ENCODE peak calls at places on chromosomes 2 and 18, in seven cellular contexts. One of them, this sample, is unnamed.
A peak's percentile ranks its signal among the peaks of the same experiment; 100 is the strongest.

GRCh38 chr2:190099890-190100289 is 37.4 kb upstream of the MSTN start:
- DNase-seq in NCI-H446 treated with DMSO at 0.1 percent for 48 hours: no peak
- DNase-seq in fibroblast of the aortic adventitia: peak; percentile 17
- DNase-seq in activated T-cell treated with anti-CD3 and anti-CD28 coated beads for 24 hours: no peak
- DNase-seq in GM19239: no peak
- DNase-seq in GM20000: no peak
- DNase-seq in upper lobe of right lung: no peak
- DNase-seq in this sample: no peak

GRCh38 chr2:159053186-159054031 is 85.0 kb downstream of the TANC1 start:
- DNase-seq in fibroblast of the aortic adventitia: peak; percentile 69
- DNase-seq in upper lobe of right lung: no peak
- DNase-seq in NCI-H446 treated with DMSO at 0.1 percent for 48 hours: no peak
- DNase-seq in GM20000: no peak
- DNase-seq in activated T-cell treated with anti-CD3 and anti-CD28 coated beads for 24 hours: no peak
- DNase-seq in GM19239: no peak
- DNase-seq in this sample: no peak

GRCh38 chr2:117942958-117943672 is 70.8 kb downstream of the CCDC93 start:
- DNase-seq in GM19239: no peak
- DNase-seq in fibroblast of the aortic adventitia: no peak
- DNase-seq in activated T-cell treated with anti-CD3 and anti-CD28 coated beads for 24 hours: no peak
- DNase-seq in upper lobe of right lung: no peak
- DNase-seq in NCI-H446 treated with DMSO at 0.1 percent for 48 hours: no peak
- DNase-seq in GM20000: no peak
- DNase-seq in this sample: no peak

GRCh38 chr2:173851256-173851655 is 113.9 kb downstream of the SP3 start:
- DNase-seq in GM19239: no peak
- DNase-seq in activated T-cell treated with anti-CD3 and anti-CD28 coated beads for 24 hours: no peak
- DNase-seq in fibroblast of the aortic adventitia: peak; percentile 96
- DNase-seq in GM20000: no peak
- DNase-seq in NCI-H446 treated with DMSO at 0.1 percent for 48 hours: peak; percentile 89
- DNase-seq in upper lobe of right lung: no peak
- DNase-seq in this sample: peak; percentile 93

GRCh38 chr2:207216454-207216853 is 50.7 kb upstream of the KLF7 start:
- DNase-seq in GM19239: no peak
- DNase-seq in GM20000: no peak
- DNase-seq in fibroblast of the aortic adventitia: no peak
- DNase-seq in upper lobe of right lung: no peak
- DNase-seq in NCI-H446 treated with DMSO at 0.1 percent for 48 hours: no peak
- DNase-seq in activated T-cell treated with anti-CD3 and anti-CD28 coated beads for 24 hours: no peak
- DNase-seq in this sample: no peak

GRCh38 chr18:3901811-3902210 is 451.8 kb downstream of the TGIF1 start:
- DNase-seq in fibroblast of the aortic adventitia: no peak
- DNase-seq in NCI-H446 treated with DMSO at 0.1 percent for 48 hours: no peak
- DNase-seq in upper lobe of right lung: no peak
- DNase-seq in activated T-cell treated with anti-CD3 and anti-CD28 coated beads for 24 hours: no peak
- DNase-seq in GM20000: no peak
- DNase-seq in GM19239: no peak
- DNase-seq in this sample: no peak

GRCh38 chr18:74373428-74373827 is 57.8 kb downstream of the C18orf63 start:
- DNase-seq in activated T-cell treated with anti-CD3 and anti-CD28 coated beads for 24 hours: no peak
- DNase-seq in NCI-H446 treated with DMSO at 0.1 percent for 48 hours: no peak
- DNase-seq in fibroblast of the aortic adventitia: no peak
- DNase-seq in GM19239: no peak
- DNase-seq in GM20000: no peak
- DNase-seq in upper lobe of right lung: no peak
- DNase-seq in this sample: no peak

GRCh38 chr2:120528051-120528692 is 182.2 kb downstream of the INHBB start:
- DNase-seq in upper lobe of right lung: no peak
- DNase-seq in fibroblast of the aortic adventitia: no peak
- DNase-seq in GM20000: no peak
- DNase-seq in activated T-cell treated with anti-CD3 and anti-CD28 coated beads for 24 hours: no peak
- DNase-seq in NCI-H446 treated with DMSO at 0.1 percent for 48 hours: no peak
- DNase-seq in GM19239: no peak
- DNase-seq in this sample: no peak

GRCh38 chr2:240646061-240646899 is 21.0 kb downstream of the GPR35 start:
- DNase-seq in fibroblast of the aortic adventitia: no peak
- DNase-seq in upper lobe of right lung: no peak
- DNase-seq in NCI-H446 treated with DMSO at 0.1 percent for 48 hours: no peak
- DNase-seq in GM19239: no peak
- DNase-seq in activated T-cell treated with anti-CD3 and anti-CD28 coated beads for 24 hours: no peak
- DNase-seq in GM20000: peak; percentile 26
- DNase-seq in this sample: no peak

GRCh38 chr2:129074526-129074925 is 755.9 kb upstream of the HS6ST1 start:
- DNase-seq in NCI-H446 treated with DMSO at 0.1 percent for 48 hours: no peak
- DNase-seq in activated T-cell treated with anti-CD3 and anti-CD28 coated beads for 24 hours: no peak
- DNase-seq in fibroblast of the aortic adventitia: no peak
- DNase-seq in GM19239: no peak
- DNase-seq in GM20000: no peak
- DNase-seq in upper lobe of right lung: no peak
- DNase-seq in this sample: no peak

GRCh38 chr18:43961713-43962112 is 684.4 kb upstream of the SYT4 start:
- DNase-seq in activated T-cell treated with anti-CD3 and anti-CD28 coated beads for 24 hours: no peak
- DNase-seq in upper lobe of right lung: no peak
- DNase-seq in NCI-H446 treated with DMSO at 0.1 percent for 48 hours: no peak
- DNase-seq in GM20000: no peak
- DNase-seq in GM19239: no peak
- DNase-seq in fibroblast of the aortic adventitia: no peak
- DNase-seq in this sample: no peak

GRCh38 chr2:3460831-3461544 is 58.3 kb downstream of the ADI1 start:
- DNase-seq in upper lobe of right lung: no peak
- DNase-seq in activated T-cell treated with anti-CD3 and anti-CD28 coated beads for 24 hours: no peak
- DNase-seq in fibroblast of the aortic adventitia: no peak
- DNase-seq in NCI-H446 treated with DMSO at 0.1 percent for 48 hours: no peak
- DNase-seq in GM20000: no peak
- DNase-seq in GM19239: no peak
- DNase-seq in this sample: no peak

GRCh38 chr18:13131241-13131640 is 87.3 kb upstream of the LDLRAD4 start:
- DNase-seq in activated T-cell treated with anti-CD3 and anti-CD28 coated beads for 24 hours: no peak
- DNase-seq in GM20000: no peak
- DNase-seq in upper lobe of right lung: no peak
- DNase-seq in NCI-H446 treated with DMSO at 0.1 percent for 48 hours: no peak
- DNase-seq in GM19239: no peak
- DNase-seq in fibroblast of the aortic adventitia: no peak
- DNase-seq in this sample: no peak

GRCh38 chr18:46756172-46756558 is 688 bp downstream of the ST8SIA5 start:
- DNase-seq in activated T-cell treated with anti-CD3 and anti-CD28 coated beads for 24 hours: no peak
- DNase-seq in NCI-H446 treated with DMSO at 0.1 percent for 48 hours: no peak
- DNase-seq in GM19239: no peak
- DNase-seq in GM20000: peak; percentile 45
- DNase-seq in upper lobe of right lung: no peak
- DNase-seq in fibroblast of the aortic adventitia: no peak
- DNase-seq in this sample: no peak

GRCh38 chr2:127208313-127208712 is 11.8 kb downstream of the CYP27C1 start:
- DNase-seq in upper lobe of right lung: peak; percentile 41
- DNase-seq in NCI-H446 treated with DMSO at 0.1 percent for 48 hours: peak; percentile 29
- DNase-seq in GM19239: no peak
- DNase-seq in fibroblast of the aortic adventitia: no peak
- DNase-seq in GM20000: no peak
- DNase-seq in activated T-cell treated with anti-CD3 and anti-CD28 coated beads for 24 hours: no peak
- DNase-seq in this sample: no peak

GRCh38 chr18:77069931-77070330 is 62.7 kb downstream of the MBP start:
- DNase-seq in GM20000: no peak
- DNase-seq in activated T-cell treated with anti-CD3 and anti-CD28 coated beads for 24 hours: no peak
- DNase-seq in GM19239: no peak
- DNase-seq in NCI-H446 treated with DMSO at 0.1 percent for 48 hours: no peak
- DNase-seq in fibroblast of the aortic adventitia: no peak
- DNase-seq in upper lobe of right lung: no peak
- DNase-seq in this sample: no peak

GRCh38 chr18:28114472-28114871 is 62.5 kb downstream of the CDH2 start:
- DNase-seq in fibroblast of the aortic adventitia: peak; percentile 70
- DNase-seq in NCI-H446 treated with DMSO at 0.1 percent for 48 hours: no peak
- DNase-seq in GM19239: no peak
- DNase-seq in activated T-cell treated with anti-CD3 and anti-CD28 coated beads for 24 hours: no peak
- DNase-seq in GM20000: no peak
- DNase-seq in upper lobe of right lung: no peak
- DNase-seq in this sample: no peak

GRCh38 chr2:43131890-43132522 is 94.4 kb downstream of the ZFP36L2 start:
- DNase-seq in NCI-H446 treated with DMSO at 0.1 percent for 48 hours: no peak
- DNase-seq in activated T-cell treated with anti-CD3 and anti-CD28 coated beads for 24 hours: no peak
- DNase-seq in GM19239: no peak
- DNase-seq in upper lobe of right lung: no peak
- DNase-seq in GM20000: no peak
- DNase-seq in fibroblast of the aortic adventitia: no peak
- DNase-seq in this sample: no peak

GRCh38 chr18:2680216-2680792 is 24.8 kb downstream of the SMCHD1 start:
- DNase-seq in activated T-cell treated with anti-CD3 and anti-CD28 coated beads for 24 hours: no peak
- DNase-seq in upper lobe of right lung: no peak
- DNase-seq in GM20000: no peak
- DNase-seq in GM19239: no peak
- DNase-seq in NCI-H446 treated with DMSO at 0.1 percent for 48 hours: no peak
- DNase-seq in fibroblast of the aortic adventitia: no peak
- DNase-seq in this sample: no peak

GRCh38 chr2:64212346-64212745 is 68.1 kb upstream of the PELI1 start:
- DNase-seq in GM19239: no peak
- DNase-seq in activated T-cell treated with anti-CD3 and anti-CD28 coated beads for 24 hours: no peak
- DNase-seq in upper lobe of right lung: no peak
- DNase-seq in NCI-H446 treated with DMSO at 0.1 percent for 48 hours: no peak
- DNase-seq in GM20000: no peak
- DNase-seq in fibroblast of the aortic adventitia: peak; percentile 70
- DNase-seq in this sample: no peak

GRCh38 chr18:415627-416612 is 84.6 kb downstream of the COLEC12 start:
- DNase-seq in NCI-H446 treated with DMSO at 0.1 percent for 48 hours: no peak
- DNase-seq in fibroblast of the aortic adventitia: peak; percentile 89
- DNase-seq in upper lobe of right lung: no peak
- DNase-seq in activated T-cell treated with anti-CD3 and anti-CD28 coated beads for 24 hours: no peak
- DNase-seq in GM19239: no peak
- DNase-seq in GM20000: no peak
- DNase-seq in this sample: no peak

GRCh38 chr2:196971574-196972279 is 45.2 kb upstream of the PGAP1 start:
- DNase-seq in upper lobe of right lung: no peak
- DNase-seq in NCI-H446 treated with DMSO at 0.1 percent for 48 hours: no peak
- DNase-seq in GM19239: no peak
- DNase-seq in activated T-cell treated with anti-CD3 and anti-CD28 coated beads for 24 hours: no peak
- DNase-seq in GM20000: no peak
- DNase-seq in fibroblast of the aortic adventitia: no peak
- DNase-seq in this sample: no peak

GRCh38 chr2:96953611-96954489 is 32.5 kb downstream of the FAM178B start:
- DNase-seq in fibroblast of the aortic adventitia: no peak
- DNase-seq in GM19239: peak; percentile 40
- DNase-seq in GM20000: peak; percentile 51
- DNase-seq in upper lobe of right lung: no peak
- DNase-seq in activated T-cell treated with anti-CD3 and anti-CD28 coated beads for 24 hours: no peak
- DNase-seq in NCI-H446 treated with DMSO at 0.1 percent for 48 hours: no peak
- DNase-seq in this sample: no peak

GRCh38 chr2:48065971-48066370 is 159.7 kb upstream of the FBXO11 start:
- DNase-seq in upper lobe of right lung: no peak
- DNase-seq in fibroblast of the aortic adventitia: no peak
- DNase-seq in GM20000: no peak
- DNase-seq in NCI-H446 treated with DMSO at 0.1 percent for 48 hours: no peak
- DNase-seq in activated T-cell treated with anti-CD3 and anti-CD28 coated beads for 24 hours: no peak
- DNase-seq in GM19239: no peak
- DNase-seq in this sample: no peak

GRCh38 chr2:212073360-212073759 is 465.2 kb downstream of the ERBB4 start:
- DNase-seq in upper lobe of right lung: no peak
- DNase-seq in NCI-H446 treated with DMSO at 0.1 percent for 48 hours: no peak
- DNase-seq in activated T-cell treated with anti-CD3 and anti-CD28 coated beads for 24 hours: no peak
- DNase-seq in GM20000: no peak
- DNase-seq in fibroblast of the aortic adventitia: no peak
- DNase-seq in GM19239: no peak
- DNase-seq in this sample: no peak

GRCh38 chr2:19187323-19188020 is 171.0 kb downstream of the OSR1 start:
- DNase-seq in GM20000: no peak
- DNase-seq in upper lobe of right lung: no peak
- DNase-seq in NCI-H446 treated with DMSO at 0.1 percent for 48 hours: no peak
- DNase-seq in fibroblast of the aortic adventitia: peak; percentile 48
- DNase-seq in activated T-cell treated with anti-CD3 and anti-CD28 coated beads for 24 hours: no peak
- DNase-seq in GM19239: no peak
- DNase-seq in this sample: no peak

GRCh38 chr18:10188971-10189810 is 265.2 kb upstream of the APCDD1 start:
- DNase-seq in fibroblast of the aortic adventitia: no peak
- DNase-seq in GM19239: no peak
- DNase-seq in activated T-cell treated with anti-CD3 and anti-CD28 coated beads for 24 hours: no peak
- DNase-seq in upper lobe of right lung: no peak
- DNase-seq in GM20000: no peak
- DNase-seq in NCI-H446 treated with DMSO at 0.1 percent for 48 hours: peak; percentile 16
- DNase-seq in this sample: no peak

GRCh38 chr2:85589982-85590791 is 5.4 kb upstream of the RNF181 start:
- DNase-seq in NCI-H446 treated with DMSO at 0.1 percent for 48 hours: no peak
- DNase-seq in GM19239: no peak
- DNase-seq in activated T-cell treated with anti-CD3 and anti-CD28 coated beads for 24 hours: no peak
- DNase-seq in fibroblast of the aortic adventitia: peak; percentile 100
- DNase-seq in GM20000: no peak
- DNase-seq in upper lobe of right lung: no peak
- DNase-seq in this sample: no peak

GRCh38 chr2:133326651-133327397 is 241.4 kb downstream of the NCKAP5 start:
- DNase-seq in GM20000: no peak
- DNase-seq in fibroblast of the aortic adventitia: peak; percentile 13
- DNase-seq in activated T-cell treated with anti-CD3 and anti-CD28 coated beads for 24 hours: no peak
- DNase-seq in GM19239: no peak
- DNase-seq in NCI-H446 treated with DMSO at 0.1 percent for 48 hours: no peak
- DNase-seq in upper lobe of right lung: no peak
- DNase-seq in this sample: no peak

GRCh38 chr2:150169230-150169629 is 318.2 kb downstream of the RND3 start:
- DNase-seq in GM20000: no peak
- DNase-seq in activated T-cell treated with anti-CD3 and anti-CD28 coated beads for 24 hours: no peak
- DNase-seq in GM19239: no peak
- DNase-seq in NCI-H446 treated with DMSO at 0.1 percent for 48 hours: no peak
- DNase-seq in fibroblast of the aortic adventitia: peak; percentile 93
- DNase-seq in upper lobe of right lung: no peak
- DNase-seq in this sample: no peak

GRCh38 chr18:10477121-10477862 is 22.9 kb downstream of the APCDD1 start:
- DNase-seq in GM20000: no peak
- DNase-seq in NCI-H446 treated with DMSO at 0.1 percent for 48 hours: no peak
- DNase-seq in GM19239: no peak
- DNase-seq in upper lobe of right lung: no peak
- DNase-seq in activated T-cell treated with anti-CD3 and anti-CD28 coated beads for 24 hours: no peak
- DNase-seq in fibroblast of the aortic adventitia: no peak
- DNase-seq in this sample: no peak

GRCh38 chr2:222424281-222424728 is at the start of gene SGPP2:
- DNase-seq in fibroblast of the aortic adventitia: no peak
- DNase-seq in GM19239: no peak
- DNase-seq in upper lobe of right lung: peak; percentile 87
- DNase-seq in NCI-H446 treated with DMSO at 0.1 percent for 48 hours: no peak
- DNase-seq in GM20000: peak; percentile 71
- DNase-seq in activated T-cell treated with anti-CD3 and anti-CD28 coated beads for 24 hours: no peak
- DNase-seq in this sample: no peak